ENCODE peak calls at places on chromosomes 1 and 21, in seven cellular contexts. O is IMR-90; Q is stimulated activated effector memory CD8-positive, alpha-beta T cell treated with anti-CD3 and anti-CD28 coated beads, Interleukin-12 subunit alpha, Interleukin-12 subunit beta, amount 100 ng/mL, for 72 hours; G is MCF 10A; K is neural progenitor cell; N is amniotic stem cell; M is endothelial cell. W is an unnamed sample.

GRCh38 chr21:42454221-42454570 is 41.8 kb downstream of the RSPH1 start:
- DNase-seq in K (no peak), G (no peak), Q (no peak), N (no peak), M (no peak), O (no peak), W (no peak)

GRCh38 chr1:105664495-105664894 is 1392.0 kb upstream of the PRMT6 start:
- DNase-seq in K (no peak), M (no peak), Q (no peak), N (no peak), G (peak), O (no peak), W (no peak)

GRCh38 chr1:94622757-94623156 is 81.2 kb upstream of the F3 start:
- DNase-seq in G (peak), N (no peak), M (no peak), Q (no peak), O (peak), K (peak), W (no peak)

GRCh38 chr1:221039616-221040015 is 160.4 kb downstream of the HLX start:
- DNase-seq in K (no peak), M (no peak), Q (no peak), G (peak), N (no peak), O (peak), W (no peak)

GRCh38 chr1:9849691-9850441 is 26.1 kb upstream of the CLSTN1 start:
- DNase-seq in K (no peak), G (no peak), N (no peak), O (no peak), M (no peak), Q (no peak), W (no peak)

GRCh38 chr21:33406493-33406892 is 3.3 kb downstream of the IFNGR2 start:
- DNase-seq in M (no peak), K (no peak), Q (no peak), N (no peak), O (no peak), G (no peak), W (no peak)

GRCh38 chr1:182107218-182107617 is 45.7 kb upstream of the ZNF648 start:
- DNase-seq in O (no peak), K (no peak), Q (no peak), M (no peak), G (no peak), N (no peak), W (no peak)

GRCh38 chr1:214584805-214585766 is 17.9 kb upstream of the CENPF start:
- DNase-seq in M (no peak), Q (no peak), G (peak), N (no peak), K (peak), O (peak), W (no peak)

GRCh38 chr1:207389728-207390464 is 64.2 kb upstream of the CR2 start:
- DNase-seq in G (peak), Q (no peak), M (no peak), O (peak), K (no peak), N (peak), W (no peak)

GRCh38 chr1:70914224-70914623 is 133.4 kb downstream of the PTGER3 start:
- DNase-seq in O (no peak), N (no peak), Q (no peak), G (no peak), K (no peak), M (no peak), W (no peak)

GRCh38 chr1:31930827-31931226 is 7.3 kb downstream of the PTP4A2 start:
- DNase-seq in Q (no peak), G (no peak), M (no peak), O (no peak), K (no peak), N (no peak), W (no peak)

GRCh38 chr1:226723640-226724532 is 15.2 kb downstream of the ITPKB start:
- DNase-seq in M (no peak), O (peak), G (peak), Q (no peak), N (no peak), K (peak), W (no peak)

GRCh38 chr1:245965398-245965797 is 541.7 kb downstream of the SMYD3 start:
- DNase-seq in Q (no peak), N (no peak), M (no peak), K (no peak), G (no peak), O (no peak), W (no peak)

GRCh38 chr1:66553846-66554245 is 19.9 kb downstream of the SGIP1 start:
- DNase-seq in Q (no peak), G (no peak), K (no peak), M (no peak), O (peak), N (no peak), W (no peak)

GRCh38 chr1:232980336-232980978 is 30.0 kb downstream of the NTPCR start:
- DNase-seq in K (no peak), M (no peak), G (no peak), O (peak), N (no peak), Q (no peak), W (no peak)

GRCh38 chr21:45862544-45863207 is 118.9 kb upstream of the COL6A1 start:
- DNase-seq in G (no peak), K (no peak), N (no peak), Q (no peak), O (no peak), M (no peak), W (no peak)

GRCh38 chr1:15386128-15386824 is 23.4 kb upstream of the EFHD2 start:
- DNase-seq in Q (no peak), M (peak), K (peak), N (no peak), O (no peak), G (no peak), W (no peak)

GRCh38 chr1:22704440-22705067 is 6.1 kb upstream of the EPHB2 start:
- DNase-seq in N (peak), M (peak), O (peak), G (peak), Q (peak), K (peak), W (peak)

GRCh38 chr21:33267250-33267649 is 1.1 kb downstream of the IL10RB start:
- DNase-seq in N (no peak), M (no peak), O (no peak), Q (no peak), G (no peak), K (no peak), W (no peak)

GRCh38 chr1:109621402-109622101 is 1.9 kb downstream of the AMPD2 start:
- DNase-seq in M (no peak), Q (no peak), G (no peak), O (no peak), N (no peak), K (no peak), W (no peak)

GRCh38 chr1:202007703-202008489 is 2.5 kb upstream of the ELF3 start:
- DNase-seq in N (no peak), K (no peak), Q (no peak), M (peak), G (no peak), O (no peak), W (peak)

GRCh38 chr1:93703649-93704048 is 22.0 kb upstream of the BCAR3 start:
- DNase-seq in N (no peak), K (no peak), M (no peak), O (peak), G (peak), Q (no peak), W (no peak)

GRCh38 chr1:210252621-210253041 is 20.0 kb downstream of the SERTAD4 start:
- DNase-seq in N (no peak), O (no peak), Q (no peak), K (peak), M (peak), G (no peak), W (no peak)

GRCh38 chr1:77975907-77976306 is 3.0 kb downstream of the FUBP1 start:
- DNase-seq in M (no peak), Q (no peak), O (no peak), N (no peak), G (peak), K (no peak), W (no peak)

W was measured in progenitor cell of endocrine pancreas.